ENCODE peak calls at places on chromosomes 5 and 9, in eight cellular contexts. F is GM13976, Q is sigmoid colon, B is right atrium auricular region, M is GM12865, K is choroid plexus epithelial cell, P is HCT116, H is omental fat pad. D is an unnamed sample.

GRCh38 chr9:33320568-33321261 is 30.4 kb downstream of the NFX1 start:
- DNase-seq in Q (no peak), F (no peak), M (no peak), H (no peak), P (no peak), K (peak), B (no peak), D (no peak)

GRCh38 chr9:111897831-111898144 is 1.2 kb downstream of the UGCG start:
- DNase-seq in F (peak), P (peak), K (no peak), Q (no peak), M (peak), B (no peak), H (no peak), D (no peak)

GRCh38 chr9:16459421-16460148 is 410.9 kb downstream of the BNC2 start:
- DNase-seq in K (no peak), P (no peak), F (no peak), H (no peak), Q (no peak), M (peak), B (no peak), D (no peak)

GRCh38 chr5:136308396-136308795 is 56.9 kb downstream of the TRPC7 start:
- DNase-seq in Q (no peak), H (no peak), P (no peak), F (no peak), B (no peak), M (no peak), K (peak), D (no peak)

GRCh38 chr9:34646211-34647083 is at the start of gene GALT:
- DNase-seq in P (peak), F (peak), H (peak), K (peak), B (peak), M (peak), Q (peak), D (peak)

GRCh38 chr9:117771162-117771561 is 67.0 kb downstream of the TLR4 start:
- DNase-seq in K (no peak), B (no peak), M (no peak), P (no peak), H (no peak), Q (no peak), F (no peak), D (no peak)

GRCh38 chr5:167393328-167393727 is 898.1 kb upstream of the WWC1 start:
- DNase-seq in F (no peak), K (no peak), H (no peak), M (no peak), Q (no peak), B (no peak), P (no peak), D (no peak)

GRCh38 chr5:109743770-109744212 is 54.1 kb downstream of the MAN2A1 start:
- DNase-seq in Q (no peak), H (no peak), M (no peak), K (peak), B (no peak), P (no peak), F (no peak), D (no peak)

GRCh38 chr5:94544031-94544650 is 74.3 kb downstream of the KIAA0825 start:
- DNase-seq in K (peak), P (no peak), H (no peak), M (peak), F (no peak), Q (no peak), B (no peak), D (no peak)

GRCh38 chr5:50302815-50303490 is 138.1 kb downstream of the EMB start:
- DNase-seq in M (no peak), F (no peak), B (no peak), K (no peak), P (peak), H (no peak), Q (no peak), D (no peak)

GRCh38 chr5:84362061-84362720 is 22.5 kb downstream of the EDIL3 start:
- DNase-seq in B (no peak), K (peak), Q (no peak), P (no peak), M (no peak), F (no peak), H (no peak), D (no peak)

GRCh38 chr9:121860744-121861143 is 209.3 kb downstream of the DAB2IP start:
- DNase-seq in Q (peak), P (no peak), K (peak), H (no peak), F (no peak), M (no peak), B (peak), D (no peak)

GRCh38 chr5:73946278-73946677 is 320.3 kb downstream of the ARHGEF28 start:
- DNase-seq in B (no peak), H (no peak), K (no peak), P (no peak), Q (no peak), F (no peak), M (no peak), D (no peak)

GRCh38 chr9:14769235-14769580 is 46.7 kb upstream of the CER1 start:
- DNase-seq in K (peak), M (peak), Q (no peak), H (no peak), B (no peak), P (peak), F (no peak), D (no peak)

GRCh38 chr5:96968074-96968473 is 32.2 kb downstream of the LNPEP start:
- DNase-seq in K (peak), Q (no peak), P (peak), M (no peak), F (no peak), H (no peak), B (no peak), D (no peak)

GRCh38 chr9:134130503-134131375 is 5.1 kb upstream of the WDR5 start:
- DNase-seq in M (no peak), H (no peak), F (no peak), P (no peak), B (no peak), K (no peak), Q (no peak), D (no peak)

GRCh38 chr5:173391031-173391430 is 62.8 kb upstream of the STC2 start:
- DNase-seq in M (no peak), P (no peak), H (no peak), K (no peak), F (no peak), Q (no peak), B (no peak), D (no peak)

GRCh38 chr9:130089141-130089540 is 35.4 kb downstream of the GPR107 start:
- DNase-seq in M (no peak), K (no peak), P (no peak), F (no peak), H (no peak), Q (peak), B (no peak), D (no peak)

GRCh38 chr5:167332291-167332690 is 959.2 kb upstream of the WWC1 start:
- DNase-seq in H (no peak), F (no peak), Q (no peak), M (no peak), P (no peak), K (no peak), B (no peak), D (no peak)

GRCh38 chr5:76604838-76605237 is 18.4 kb downstream of the F2RL2 start:
- DNase-seq in F (no peak), H (no peak), B (no peak), P (no peak), Q (no peak), M (no peak), K (peak), D (no peak)
- TF ChIP-seq CTCF in F (no peak), H (no peak), B (no peak), P (no peak), Q (no peak), M (no peak), K (no peak), D (no peak)

GRCh38 chr5:82494942-82495341 is 216.8 kb upstream of the RPS23 start:
- DNase-seq in K (peak), M (no peak), Q (no peak), H (no peak), P (no peak), F (no peak), B (no peak), D (no peak)
- TF ChIP-seq CTCF in K (no peak), M (peak), Q (no peak), H (no peak), P (peak), F (no peak), B (no peak), D (peak)

GRCh38 chr9:37936376-37936775 is 32.4 kb upstream of the SLC25A51 start:
- DNase-seq in F (no peak), M (no peak), B (no peak), K (no peak), Q (no peak), H (no peak), P (no peak), D (no peak)

GRCh38 chr9:37936965-37937364 is 33.0 kb upstream of the SLC25A51 start:
- DNase-seq in P (no peak), B (peak), F (no peak), Q (no peak), K (peak), H (no peak), M (no peak), D (peak)

GRCh38 chr9:37939575-37940095 is 35.7 kb upstream of the SLC25A51 start:
- DNase-seq in F (no peak), P (no peak), H (no peak), M (no peak), K (peak), Q (no peak), B (no peak), D (no peak)

GRCh38 chr9:37938121-37938906 is 34.4 kb upstream of the SLC25A51 start:
- DNase-seq in P (no peak), F (no peak), Q (no peak), K (peak), M (no peak), B (peak), H (no peak), D (no peak)

GRCh38 chr9:37937403-37937802 is 33.5 kb upstream of the SLC25A51 start:
- DNase-seq in M (no peak), F (no peak), H (no peak), P (no peak), B (no peak), Q (no peak), K (no peak), D (no peak)
- TF ChIP-seq CTCF in M (no peak), F (no peak), H (no peak), P (no peak), B (no peak), Q (no peak), K (no peak), D (no peak)

GRCh38 chr9:6829027-6829426 is 71.3 kb downstream of the KDM4C start:
- DNase-seq in H (no peak), B (no peak), Q (no peak), K (peak), F (no peak), P (peak), M (no peak), D (no peak)
- TF ChIP-seq CTCF in H (no peak), B (no peak), Q (no peak), K (peak), F (no peak), P (peak), M (no peak), D (no peak)

GRCh38 chr5:53386341-53386740 is 94.1 kb upstream of the FST start:
- DNase-seq in Q (no peak), M (no peak), H (no peak), P (no peak), F (no peak), B (no peak), K (no peak), D (no peak)

GRCh38 chr5:53392073-53392472 is 88.4 kb upstream of the FST start:
- DNase-seq in P (no peak), B (no peak), K (no peak), M (no peak), F (no peak), Q (no peak), H (no peak), D (no peak)

DNA sequence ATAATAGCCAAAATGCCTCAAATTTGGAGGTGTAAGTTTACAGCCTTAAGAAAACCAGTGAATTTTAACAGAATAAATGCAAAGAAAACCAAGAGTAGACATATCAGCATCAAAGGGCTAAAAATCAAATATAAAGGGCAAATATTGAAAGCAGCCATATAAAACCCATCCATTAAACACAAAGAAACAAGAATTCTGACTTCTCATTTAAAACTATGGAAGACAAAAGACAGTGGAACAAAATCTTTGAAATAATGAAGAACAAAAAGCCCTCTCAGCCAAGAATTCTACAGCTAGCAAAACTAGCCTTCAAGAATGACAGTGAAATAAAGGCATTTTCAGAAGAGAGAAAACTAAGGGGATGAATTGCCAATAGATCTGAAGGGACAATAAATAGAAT is 91.3 kb upstream of the FST start:
- DNase-seq in H (no peak), F (no peak), K (no peak), P (no peak), Q (no peak), B (no peak), M (no peak), D (no peak)
- TF ChIP-seq CTCF in H (no peak), F (no peak), K (no peak), P (no peak), Q (no peak), B (no peak), M (no peak), D (no peak)

DNA sequence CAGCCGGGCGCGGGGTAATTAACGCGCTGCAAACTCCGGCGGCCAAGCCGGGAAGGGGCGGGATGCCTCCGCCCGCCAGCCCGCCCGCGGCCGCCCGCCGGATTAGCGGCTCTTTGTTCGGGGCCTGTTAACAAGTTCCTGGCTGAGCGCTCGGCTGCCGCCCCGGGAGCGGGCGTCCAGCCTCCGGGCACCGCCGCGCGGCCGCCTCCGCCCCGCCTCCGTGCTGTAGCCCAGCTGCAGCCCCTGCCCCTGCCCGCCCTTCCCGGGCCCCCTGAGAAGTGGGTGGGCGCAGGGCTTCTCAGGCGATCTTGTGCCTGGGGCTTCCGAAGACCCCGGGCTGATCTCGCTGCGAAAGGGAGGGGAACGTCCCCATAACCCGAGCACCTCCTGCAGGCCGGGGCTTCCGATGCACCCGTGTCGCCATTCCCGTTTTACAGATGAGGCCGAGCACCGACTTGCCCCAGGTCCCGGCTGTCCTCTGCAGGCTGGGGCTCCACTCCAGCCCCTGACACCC is 7.6 kb downstream of the UNC5A start:
- DNase-seq in P (no peak), K (peak), H (no peak), B (no peak), F (peak), Q (no peak), M (no peak), D (peak)
- TF ChIP-seq CTCF in P (peak), K (peak), H (no peak), B (peak), F (no peak), Q (no peak), M (no peak), D (peak)

D was measured in D721Med.